ENCODE peak calls at places on chromosome 5, in eight cellular contexts. One of them, this sample, is unnamed.

GRCh38 chr5:150272531-150272930 is 17.0 kb downstream of the CAMK2A start:
- DNase-seq in AG09309: no peak
- DNase-seq in HepG2: peak; percentile 55
- DNase-seq in body of pancreas: peak; percentile 39
- DNase-seq in GM13977: peak; percentile 52
- DNase-seq in upper lobe of left lung: no peak
- DNase-seq in neural crest cell: peak; percentile 31
- DNase-seq in tibial artery: no peak
- DNase-seq in this sample: peak; percentile 69

GRCh38 chr5:168685566-168685965 is 106.4 kb upstream of the PANK3 start:
- DNase-seq in GM13977: no peak
- DNase-seq in tibial artery: no peak
- DNase-seq in neural crest cell: no peak
- DNase-seq in HepG2: no peak
- DNase-seq in body of pancreas: no peak
- DNase-seq in upper lobe of left lung: peak; percentile 70
- DNase-seq in AG09309: no peak
- DNase-seq in this sample: no peak

GRCh38 chr5:84614907-84615306 is 230.2 kb upstream of the EDIL3 start:
- DNase-seq in neural crest cell: no peak
- DNase-seq in AG09309: no peak
- DNase-seq in body of pancreas: no peak
- DNase-seq in upper lobe of left lung: no peak
- DNase-seq in GM13977: no peak
- DNase-seq in HepG2: no peak
- DNase-seq in tibial artery: no peak
- DNase-seq in this sample: no peak

GRCh38 chr5:78899922-78900362 is 85.2 kb downstream of the ARSB start:
- DNase-seq in tibial artery: no peak
- DNase-seq in GM13977: peak; percentile 28
- DNase-seq in HepG2: peak; percentile 58
- DNase-seq in upper lobe of left lung: no peak
- DNase-seq in body of pancreas: peak; percentile 75
- DNase-seq in neural crest cell: peak; percentile 14
- DNase-seq in AG09309: no peak
- DNase-seq in this sample: peak; percentile 29

GRCh38 chr5:15992918-15993317 is 186.7 kb downstream of the MARCHF11 start:
- DNase-seq in neural crest cell: no peak
- DNase-seq in AG09309: no peak
- DNase-seq in HepG2: no peak
- DNase-seq in body of pancreas: no peak
- DNase-seq in tibial artery: no peak
- DNase-seq in GM13977: no peak
- DNase-seq in upper lobe of left lung: no peak
- DNase-seq in this sample: no peak

GRCh38 chr5:115773010-115773580 is 43.4 kb downstream of the CDO1 start:
- DNase-seq in neural crest cell: no peak
- DNase-seq in tibial artery: no peak
- DNase-seq in GM13977: no peak
- DNase-seq in upper lobe of left lung: no peak
- DNase-seq in HepG2: no peak
- DNase-seq in body of pancreas: no peak
- DNase-seq in AG09309: no peak
- DNase-seq in this sample: no peak

GRCh38 chr5:60649288-60649917 is 50.6 kb downstream of the DEPDC1B start:
- DNase-seq in AG09309: peak; percentile 10
- DNase-seq in upper lobe of left lung: no peak
- DNase-seq in tibial artery: no peak
- DNase-seq in HepG2: peak; percentile 59
- DNase-seq in neural crest cell: no peak
- DNase-seq in GM13977: peak; percentile 44
- DNase-seq in body of pancreas: no peak
- DNase-seq in this sample: peak; percentile 68

GRCh38 chr5:164181604-164182003 is 676.2 kb downstream of the MAT2B start:
- DNase-seq in GM13977: no peak
- DNase-seq in neural crest cell: no peak
- DNase-seq in tibial artery: no peak
- DNase-seq in body of pancreas: no peak
- DNase-seq in upper lobe of left lung: no peak
- DNase-seq in AG09309: no peak
- DNase-seq in HepG2: no peak
- DNase-seq in this sample: no peak

GRCh38 chr5:13566903-13567339 is 377.6 kb downstream of the DNAH5 start:
- DNase-seq in tibial artery: no peak
- DNase-seq in GM13977: no peak
- DNase-seq in neural crest cell: no peak
- DNase-seq in AG09309: peak; percentile 72
- DNase-seq in HepG2: no peak
- DNase-seq in upper lobe of left lung: no peak
- DNase-seq in body of pancreas: no peak
- DNase-seq in this sample: no peak

GRCh38 chr5:148209151-148209550 is 6.3 kb downstream of the SPINK6 start:
- DNase-seq in GM13977: no peak
- DNase-seq in HepG2: peak; percentile 1
- DNase-seq in neural crest cell: no peak
- DNase-seq in body of pancreas: no peak
- DNase-seq in AG09309: no peak
- DNase-seq in upper lobe of left lung: no peak
- DNase-seq in tibial artery: no peak
- DNase-seq in this sample: no peak

GRCh38 chr5:116492016-116492623 is 82.5 kb downstream of the SEMA6A start:
- DNase-seq in neural crest cell: no peak
- DNase-seq in HepG2: peak; percentile 26
- DNase-seq in AG09309: peak; percentile 85
- DNase-seq in tibial artery: no peak
- DNase-seq in body of pancreas: no peak
- DNase-seq in GM13977: no peak
- DNase-seq in upper lobe of left lung: no peak
- DNase-seq in this sample: no peak

GRCh38 chr5:172110921-172111873 is 76.8 kb downstream of the STK10 start:
- DNase-seq in tibial artery: no peak
- DNase-seq in neural crest cell: no peak
- DNase-seq in body of pancreas: no peak
- DNase-seq in upper lobe of left lung: peak; percentile 28
- DNase-seq in GM13977: peak; percentile 85
- DNase-seq in AG09309: no peak
- DNase-seq in HepG2: no peak
- DNase-seq in this sample: peak; percentile 88

GRCh38 chr5:1133510-1134255 is 21.8 kb upstream of the SLC12A7 start:
- DNase-seq in HepG2: no peak
- DNase-seq in GM13977: no peak
- DNase-seq in upper lobe of left lung: no peak
- DNase-seq in AG09309: no peak
- DNase-seq in body of pancreas: no peak
- DNase-seq in neural crest cell: no peak
- DNase-seq in tibial artery: no peak
- DNase-seq in this sample: no peak

GRCh38 chr5:140007311-140007710 is 35.8 kb downstream of the NRG2 start:
- DNase-seq in body of pancreas: no peak
- DNase-seq in neural crest cell: no peak
- DNase-seq in upper lobe of left lung: no peak
- DNase-seq in tibial artery: no peak
- DNase-seq in HepG2: no peak
- DNase-seq in GM13977: no peak
- DNase-seq in AG09309: no peak
- DNase-seq in this sample: no peak

GRCh38 chr5:173907686-173908371 is 19.7 kb downstream of the CPEB4 start:
- DNase-seq in GM13977: no peak
- DNase-seq in tibial artery: no peak
- DNase-seq in HepG2: no peak
- DNase-seq in upper lobe of left lung: no peak
- DNase-seq in neural crest cell: no peak
- DNase-seq in body of pancreas: no peak
- DNase-seq in AG09309: no peak
- DNase-seq in this sample: peak; percentile 14

GRCh38 chr5:181205402-181205734 is 372 bp upstream of the TRIM7 start:
- DNase-seq in HepG2: no peak
- DNase-seq in upper lobe of left lung: no peak
- DNase-seq in neural crest cell: no peak
- DNase-seq in tibial artery: no peak
- DNase-seq in AG09309: no peak
- DNase-seq in GM13977: no peak
- DNase-seq in body of pancreas: no peak
- DNase-seq in this sample: no peak

GRCh38 chr5:32711693-32712462 is 757 bp downstream of the NPR3 start:
- DNase-seq in GM13977: peak; percentile 39
- DNase-seq in neural crest cell: peak; percentile 16
- DNase-seq in AG09309: no peak
- DNase-seq in body of pancreas: peak; percentile 19
- DNase-seq in upper lobe of left lung: peak; percentile 88
- DNase-seq in HepG2: no peak
- DNase-seq in tibial artery: peak; percentile 40
- DNase-seq in this sample: no peak

DNA sequence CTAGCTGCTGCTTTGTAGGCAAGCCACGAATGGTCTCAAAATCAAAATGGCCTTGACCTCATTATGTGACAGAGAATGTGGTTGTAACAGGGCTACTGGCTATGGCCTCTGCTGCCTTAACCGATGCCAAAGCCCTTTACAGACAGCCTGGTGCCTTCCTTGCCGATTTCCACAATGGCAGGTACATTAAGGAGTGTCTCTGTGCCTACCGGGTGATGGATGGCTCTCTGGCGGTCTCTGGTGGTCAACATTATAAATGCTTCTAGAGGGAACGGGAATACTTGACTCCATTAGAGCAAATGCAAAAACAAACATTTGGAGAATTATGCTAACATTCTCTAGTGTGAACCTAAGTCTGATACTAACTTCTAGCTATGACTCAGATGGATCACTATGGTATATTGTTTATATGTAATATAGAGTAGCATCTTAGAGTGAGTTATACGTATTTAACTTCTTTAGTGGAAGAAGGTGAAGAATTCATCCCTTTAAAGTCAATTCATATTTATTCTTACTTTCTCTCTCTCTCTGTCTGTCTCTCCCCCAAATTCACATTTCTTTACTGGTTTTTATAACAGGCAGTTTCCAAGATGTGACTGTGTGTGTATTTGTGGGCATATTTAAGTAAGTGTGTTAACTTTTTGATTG is 52.5 kb downstream of the RPS23 start:
- DNase-seq in GM13977: peak; percentile 53
- DNase-seq in upper lobe of left lung: no peak
- DNase-seq in tibial artery: peak; percentile 51
- DNase-seq in body of pancreas: peak; percentile 67
- DNase-seq in neural crest cell: peak; percentile 79
- DNase-seq in HepG2: peak; percentile 55
- DNase-seq in AG09309: peak; percentile 13
- DNase-seq in this sample: peak; percentile 61
- TF ChIP-seq CTCF in GM13977: peak; percentile 84
- TF ChIP-seq CTCF in upper lobe of left lung: peak; percentile 57
- TF ChIP-seq CTCF in tibial artery: peak; percentile 64
- TF ChIP-seq CTCF in body of pancreas: peak; percentile 76
- TF ChIP-seq CTCF in neural crest cell: peak; percentile 93
- TF ChIP-seq CTCF in HepG2: peak; percentile 86
- TF ChIP-seq CTCF in AG09309: peak; percentile 88
- TF ChIP-seq CTCF in this sample: peak; percentile 93

DNA sequence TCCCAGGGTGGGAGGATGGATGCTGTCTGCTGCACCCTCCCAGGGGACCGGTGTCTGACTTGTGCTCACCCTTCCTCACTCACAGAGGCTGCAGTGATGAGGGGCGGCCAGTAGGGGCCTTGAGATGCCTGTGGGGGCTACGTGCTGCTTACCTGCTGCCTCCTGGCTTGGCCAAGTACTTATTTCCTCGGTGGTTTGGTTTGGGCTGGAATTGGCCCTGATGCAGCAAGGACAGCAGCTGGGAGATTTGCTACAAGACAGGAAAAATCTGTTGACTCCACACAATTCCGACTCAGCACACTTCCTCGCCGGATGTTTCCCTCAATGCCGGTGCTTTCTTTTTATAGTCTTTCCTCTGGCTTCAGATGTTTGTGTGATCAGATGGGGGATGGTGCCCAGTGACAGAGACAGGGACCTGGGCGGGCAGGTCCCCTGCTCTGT is 6.6 kb downstream of the PCDH12 start:
- DNase-seq in GM13977: peak; percentile 73
- DNase-seq in upper lobe of left lung: no peak
- DNase-seq in body of pancreas: no peak
- DNase-seq in neural crest cell: no peak
- DNase-seq in HepG2: no peak
- DNase-seq in tibial artery: no peak
- DNase-seq in AG09309: no peak
- DNase-seq in this sample: no peak
- TF ChIP-seq CTCF in GM13977: peak; percentile 54
- TF ChIP-seq CTCF in upper lobe of left lung: no peak
- TF ChIP-seq CTCF in body of pancreas: no peak
- TF ChIP-seq CTCF in neural crest cell: peak; percentile 60
- TF ChIP-seq CTCF in HepG2: peak; percentile 39
- TF ChIP-seq CTCF in tibial artery: no peak
- TF ChIP-seq CTCF in AG09309: peak; percentile 25
- TF ChIP-seq CTCF in this sample: peak; percentile 40

DNA sequence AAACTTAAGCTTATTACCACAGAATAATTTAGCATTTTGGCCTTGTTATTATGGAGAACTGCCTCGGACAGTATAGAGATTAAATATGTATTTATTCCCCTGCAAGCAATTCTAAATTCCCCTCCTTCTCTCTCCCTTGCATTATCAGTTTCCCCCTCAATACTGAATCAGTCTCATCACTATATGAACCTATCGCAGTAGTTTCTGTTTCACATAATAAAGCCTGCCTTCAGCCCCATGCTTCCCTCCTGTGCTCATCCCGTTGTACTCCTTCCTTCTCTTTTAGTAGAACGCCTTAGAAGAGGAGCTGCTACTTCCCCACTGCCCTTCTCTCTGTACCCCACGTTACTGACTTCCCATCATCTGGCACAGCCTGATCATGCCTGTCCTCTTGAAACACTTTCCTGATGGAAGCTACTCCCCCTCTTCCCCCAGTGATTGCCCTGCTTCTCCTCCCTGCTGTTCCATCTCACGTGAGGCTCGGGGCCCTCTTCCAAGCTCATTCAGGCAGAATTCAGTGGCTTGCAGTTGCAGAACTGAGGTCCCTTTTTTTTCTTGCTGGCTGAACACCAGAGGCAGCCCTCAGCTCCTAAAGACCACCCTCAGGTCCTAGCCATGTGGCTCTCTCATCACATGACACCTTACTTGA is 93.4 kb downstream of the PPIC start:
- DNase-seq in body of pancreas: no peak
- DNase-seq in upper lobe of left lung: no peak
- DNase-seq in GM13977: no peak
- DNase-seq in AG09309: no peak
- DNase-seq in neural crest cell: no peak
- DNase-seq in tibial artery: no peak
- DNase-seq in HepG2: no peak
- DNase-seq in this sample: no peak
- TF ChIP-seq CTCF in body of pancreas: no peak
- TF ChIP-seq CTCF in upper lobe of left lung: no peak
- TF ChIP-seq CTCF in GM13977: no peak
- TF ChIP-seq CTCF in AG09309: no peak
- TF ChIP-seq CTCF in neural crest cell: no peak
- TF ChIP-seq CTCF in tibial artery: no peak
- TF ChIP-seq CTCF in HepG2: no peak
- TF ChIP-seq CTCF in this sample: no peak

GRCh38 chr5:39652036-39652435 is 227.3 kb upstream of the DAB2 start:
- DNase-seq in AG09309: no peak
- DNase-seq in GM13977: no peak
- DNase-seq in neural crest cell: no peak
- DNase-seq in HepG2: no peak
- DNase-seq in body of pancreas: no peak
- DNase-seq in tibial artery: no peak
- DNase-seq in upper lobe of left lung: no peak
- DNase-seq in this sample: no peak

GRCh38 chr5:39650234-39650816 is 225.5 kb upstream of the DAB2 start:
- DNase-seq in body of pancreas: no peak
- DNase-seq in upper lobe of left lung: no peak
- DNase-seq in GM13977: no peak
- DNase-seq in AG09309: no peak
- DNase-seq in tibial artery: no peak
- DNase-seq in HepG2: no peak
- DNase-seq in neural crest cell: no peak
- DNase-seq in this sample: no peak

GRCh38 chr5:39648539-39649200 is 223.9 kb upstream of the DAB2 start:
- DNase-seq in GM13977: no peak
- DNase-seq in body of pancreas: peak; percentile 49
- DNase-seq in AG09309: no peak
- DNase-seq in neural crest cell: no peak
- DNase-seq in HepG2: no peak
- DNase-seq in upper lobe of left lung: no peak
- DNase-seq in tibial artery: no peak
- DNase-seq in this sample: peak; percentile 30
- TF ChIP-seq CTCF in GM13977: no peak
- TF ChIP-seq CTCF in body of pancreas: peak; percentile 9
- TF ChIP-seq CTCF in AG09309: no peak
- TF ChIP-seq CTCF in neural crest cell: no peak
- TF ChIP-seq CTCF in HepG2: no peak
- TF ChIP-seq CTCF in upper lobe of left lung: no peak
- TF ChIP-seq CTCF in tibial artery: no peak
- TF ChIP-seq CTCF in this sample: peak; percentile 16

This sample was measured in MM.1S.